ENCODE peak calls at places on chromosomes 4 and X, in eight cellular contexts. O, Q, W, E, X, Z, U and K are unnamed samples.
A peak's percentile ranks its signal among the peaks of the same experiment; 100 is the strongest.

GRCh38 chr4:105594094-105595010 is 41.9 kb downstream of the ARHGEF38 start:
- DNase-seq in O (no peak), Q (no peak), W (no peak), E (no peak), X (no peak), Z (peak; percentile 48), U (no peak), K (no peak)

GRCh38 chr4:82360298-82361177 is 13.3 kb downstream of the HNRNPD start:
- DNase-seq in O (no peak), Q (no peak), W (no peak), E (no peak), X (no peak), Z (peak; percentile 24), U (peak; percentile 38), K (no peak)

GRCh38 chr4:42397635-42398447 is 553 bp downstream of the SHISA3 start:
- DNase-seq in O (no peak), Q (no peak), W (no peak), E (no peak), X (peak; percentile 61), Z (peak; percentile 25), U (peak; percentile 49), K (no peak)

GRCh38 chrX:152638443-152638904 is 779 bp downstream of the GABRQ start:
- DNase-seq in O (no peak), Q (no peak), W (no peak), E (no peak), X (no peak), Z (no peak), U (no peak), K (no peak)

GRCh38 chrX:70033348-70033747 is 16.4 kb downstream of the AWAT2 start:
- DNase-seq in O (no peak), Q (no peak), W (peak; percentile 73), E (peak; percentile 64), X (no peak), Z (no peak), U (peak; percentile 50), K (no peak)

GRCh38 chrX:134174859-134175258 is 62.1 kb upstream of the CCDC160 start:
- DNase-seq in O (no peak), Q (no peak), W (peak; percentile 73), E (no peak), X (no peak), Z (no peak), U (no peak), K (no peak)

GRCh38 chr4:142671516-142671915 is 174.6 kb downstream of the INPP4B start:
- DNase-seq in O (no peak), Q (no peak), W (no peak), E (no peak), X (no peak), Z (no peak), U (peak; percentile 6), K (no peak)

GRCh38 chrX:33183366-33183765 is 28.0 kb downstream of the DMD start:
- DNase-seq in O (no peak), Q (peak; percentile 70), W (no peak), E (no peak), X (peak; percentile 51), Z (peak; percentile 92), U (peak; percentile 50), K (no peak)

GRCh38 chrX:84715315-84715714 is 213.1 kb upstream of the HDX start:
- DNase-seq in O (no peak), Q (no peak), W (no peak), E (no peak), X (no peak), Z (peak; percentile 15), U (no peak), K (no peak)

GRCh38 chr4:108036252-108036651 is 46.6 kb downstream of the HADH start:
- DNase-seq in O (peak; percentile 51), Q (no peak), W (no peak), E (no peak), X (no peak), Z (peak; percentile 98), U (no peak), K (no peak)

GRCh38 chrX:124393238-124393637 is 46.9 kb downstream of the SH2D1A start:
- DNase-seq in O (no peak), Q (no peak), W (no peak), E (no peak), X (no peak), Z (no peak), U (no peak), K (no peak)

GRCh38 chr4:168917150-168917779 is 92.8 kb downstream of the CBR4 start:
- DNase-seq in O (no peak), Q (no peak), W (no peak), E (no peak), X (no peak), Z (peak; percentile 44), U (peak; percentile 72), K (no peak)

GRCh38 chr4:168919706-168920324 is 90.2 kb downstream of the CBR4 start:
- DNase-seq in O (no peak), Q (no peak), W (no peak), E (no peak), X (no peak), Z (no peak), U (no peak), K (no peak)

GRCh38 chr4:168908859-168909390 is 101.1 kb downstream of the CBR4 start:
- DNase-seq in O (no peak), Q (no peak), W (no peak), E (no peak), X (no peak), Z (no peak), U (peak; percentile 17), K (no peak)

DNA sequence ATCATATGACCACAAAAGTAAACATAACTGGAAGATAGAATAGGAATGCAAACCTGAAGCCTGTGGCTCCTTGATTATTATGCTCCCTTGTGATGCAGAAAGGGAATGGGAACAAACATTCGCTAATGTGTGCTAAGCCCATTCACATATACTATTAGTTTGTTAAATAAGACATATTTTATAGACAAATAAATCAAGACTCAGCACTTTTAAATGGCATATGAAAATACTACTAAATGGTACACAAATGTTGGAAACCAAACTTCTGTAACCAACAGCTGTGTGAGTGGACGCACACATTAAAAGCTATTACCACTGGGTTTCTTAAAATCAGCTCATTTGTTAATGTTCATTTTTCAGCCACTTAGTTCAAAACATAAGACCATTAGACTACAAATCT is 96.0 kb downstream of the CBR4 start:
- DNase-seq in O (no peak), Q (no peak), W (no peak), E (no peak), X (no peak), Z (no peak), U (no peak), K (no peak)
- H3K4me1 ChIP-seq in O (no peaks in the 10 kb centered on the region), Q (peaks cover 5% of the 10 kb centered on the region), W (no peaks in the 10 kb centered on the region), E (no peaks in the 10 kb centered on the region), X (no peaks in the 10 kb centered on the region), Z (no peaks in the 10 kb centered on the region), U (peaks cover 23% of the 10 kb centered on the region), K (no peaks in the 10 kb centered on the region)

DNA sequence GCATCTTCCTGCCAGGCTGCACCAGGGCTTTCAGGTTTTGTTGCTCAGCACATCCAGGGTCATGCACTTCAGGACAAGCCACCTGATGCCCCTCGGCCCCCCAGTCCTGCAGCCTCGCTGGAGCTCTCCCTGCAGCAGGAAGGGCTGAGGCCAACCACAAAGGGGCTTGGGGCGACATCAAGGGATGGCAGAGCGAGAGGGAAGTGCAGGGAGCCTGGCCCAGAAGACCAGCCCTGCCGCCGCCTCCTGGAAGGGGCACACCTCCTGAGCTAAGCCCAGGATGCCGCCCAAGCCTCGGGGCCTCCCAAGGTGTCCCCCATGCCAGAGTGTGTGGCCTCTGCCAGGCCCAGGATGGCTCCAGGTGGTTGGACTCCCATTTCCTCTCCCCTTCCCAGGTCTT is 37.1 kb downstream of the TRMT44 start:
- DNase-seq in O (no peak), Q (no peak), W (no peak), E (no peak), X (no peak), Z (no peak), U (no peak), K (no peak)
- H3K4me1 ChIP-seq in O (no peaks in the 10 kb centered on the region), Q (peaks cover 18% of the 10 kb centered on the region), W (no peaks in the 10 kb centered on the region), E (peaks cover 6% of the 10 kb centered on the region), X (no peaks in the 10 kb centered on the region), Z (no peaks in the 10 kb centered on the region), U (no peaks in the 10 kb centered on the region), K (peaks cover 18% of the 10 kb centered on the region)

GRCh38 chr4:2260336-2261109 is 1.4 kb downstream of the MXD4 start:
- DNase-seq in O (no peak), Q (peak; percentile 65), W (peak; percentile 23), E (peak; percentile 62), X (peak; percentile 58), Z (no peak), U (no peak), K (no peak)

GRCh38 chr4:2262145-2262943 is 435 bp upstream of the MXD4 start:
- DNase-seq in O (peak; percentile 97), Q (peak; percentile 100), W (peak; percentile 99), E (peak; percentile 100), X (peak; percentile 100), Z (peak; percentile 99), U (peak; percentile 100), K (peak; percentile 99)

GRCh38 chr4:2261853-2262144 is at the start of gene MXD4:
- DNase-seq in O (no peak), Q (no peak), W (no peak), E (no peak), X (no peak), Z (no peak), U (no peak), K (no peak)

GRCh38 chr4:2259541-2260267 is 2.2 kb downstream of the MXD4 start:
- DNase-seq in O (no peak), Q (peak; percentile 60), W (no peak), E (peak; percentile 56), X (peak; percentile 41), Z (no peak), U (no peak), K (no peak)

DNA sequence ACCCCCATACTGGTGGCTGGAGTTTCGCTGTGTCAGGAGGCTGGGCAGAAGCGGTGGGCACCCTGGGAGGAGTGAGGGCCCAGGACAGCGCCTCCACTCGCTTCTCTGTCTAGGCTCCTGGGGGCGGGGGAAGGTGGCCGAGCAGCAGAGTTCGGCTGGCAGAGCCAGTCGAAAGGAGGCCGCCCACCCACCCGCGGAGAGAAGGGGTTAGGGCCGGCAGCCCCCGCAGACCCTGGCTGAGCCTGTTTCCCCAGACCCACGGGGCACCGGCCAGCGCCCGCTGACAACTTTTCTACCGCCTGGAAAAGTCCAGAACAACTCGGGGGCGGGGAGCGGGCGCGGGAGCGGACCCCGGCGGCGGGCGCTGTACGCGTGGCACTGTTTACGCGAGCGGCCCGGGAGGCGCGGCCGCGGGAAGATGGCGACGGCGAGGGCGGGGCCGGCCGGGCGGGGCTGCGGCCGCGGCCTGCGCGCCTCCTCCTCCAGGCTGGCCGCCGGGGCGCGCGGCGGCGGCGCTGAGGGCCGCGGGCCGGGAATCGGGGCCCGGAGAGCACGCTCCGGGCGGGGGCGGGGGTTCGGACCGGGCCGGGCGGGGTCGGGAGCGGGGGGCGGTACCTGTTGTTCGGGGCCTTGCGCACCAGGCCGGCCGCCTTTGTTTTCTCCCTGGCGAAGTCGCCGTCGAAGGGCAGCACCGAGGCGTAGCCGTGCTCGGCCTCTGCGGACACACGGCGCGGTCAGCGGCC is 628 bp downstream of the MXD4 start:
- DNase-seq in O (peak; percentile 42), Q (peak; percentile 73), W (no peak), E (peak; percentile 84), X (peak; percentile 76), Z (peak; percentile 61), U (peak; percentile 55), K (no peak)
- H3K4me1 ChIP-seq in O (peaks cover 25% of the 10 kb centered on the region), Q (peaks cover 63% of the 10 kb centered on the region), W (peaks cover 2% of the 10 kb centered on the region), E (peaks cover 70% of the 10 kb centered on the region), X (peaks cover 66% of the 10 kb centered on the region), Z (peaks cover 25% of the 10 kb centered on the region), U (no peaks in the 10 kb centered on the region), K (peaks cover 47% of the 10 kb centered on the region)

DNA sequence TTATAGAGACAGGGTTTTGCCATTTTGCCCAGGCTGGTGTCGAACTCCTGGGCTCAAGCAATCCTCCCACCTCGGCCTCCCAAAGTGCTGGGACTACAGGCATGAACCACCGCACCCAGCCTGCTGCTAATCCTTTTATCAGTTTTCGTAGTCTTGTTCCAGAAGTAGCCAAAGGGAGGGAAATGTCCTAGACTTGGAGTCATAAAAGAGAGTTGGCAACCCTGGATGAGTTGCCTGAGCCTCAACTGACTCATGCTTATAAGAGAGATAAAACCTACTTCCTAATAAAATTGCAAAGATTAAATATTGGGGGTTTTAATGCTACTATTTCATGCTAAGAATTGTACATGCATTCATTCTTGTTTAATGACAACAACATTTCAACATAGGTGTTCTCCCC is 44.3 kb downstream of the CD40LG start:
- DNase-seq in O (no peak), Q (no peak), W (no peak), E (no peak), X (no peak), Z (no peak), U (peak; percentile 21), K (no peak)
- H3K4me1 ChIP-seq in O (peaks cover 82% of the 10 kb centered on the region), Q (no peaks in the 10 kb centered on the region), W (peaks cover 3% of the 10 kb centered on the region), E (no peaks in the 10 kb centered on the region), X (no peaks in the 10 kb centered on the region), Z (peaks cover 47% of the 10 kb centered on the region), U (no peaks in the 10 kb centered on the region), K (no peaks in the 10 kb centered on the region)